ENCODE peak calls at places on chromosomes 16 and 17, in four cellular contexts. One of them, this sample, is unnamed.

GRCh38 chr17:78735832-78736525 is 46.1 kb downstream of the CYTH1 start:
- DNase-seq in NCI-H748 treated with DMSO at 0.1 percent for 48 hours: no peak
- DNase-seq in NCI-H2171 treated with DMSO at 0.1 percent for 48 hours: peak
- DNase-seq in Calu3: peak
- DNase-seq in this sample: no peak

GRCh38 chr17:78356163-78356713 is 3.6 kb downstream of the SOCS3 start:
- DNase-seq in NCI-H748 treated with DMSO at 0.1 percent for 48 hours: no peak
- DNase-seq in NCI-H2171 treated with DMSO at 0.1 percent for 48 hours: no peak
- DNase-seq in Calu3: peak
- DNase-seq in this sample: no peak

GRCh38 chr17:42227849-42228696 is 33.8 kb upstream of the GHDC start:
- DNase-seq in NCI-H748 treated with DMSO at 0.1 percent for 48 hours: no peak
- DNase-seq in NCI-H2171 treated with DMSO at 0.1 percent for 48 hours: no peak
- DNase-seq in Calu3: no peak
- DNase-seq in this sample: no peak

GRCh38 chr16:84868829-84869457 is 49.2 kb downstream of the CRISPLD2 start:
- DNase-seq in NCI-H748 treated with DMSO at 0.1 percent for 48 hours: no peak
- DNase-seq in NCI-H2171 treated with DMSO at 0.1 percent for 48 hours: peak
- DNase-seq in Calu3: no peak
- DNase-seq in this sample: no peak

GRCh38 chr16:89026121-89026612 is 49.2 kb upstream of the CBFA2T3 start:
- DNase-seq in NCI-H748 treated with DMSO at 0.1 percent for 48 hours: no peak
- DNase-seq in NCI-H2171 treated with DMSO at 0.1 percent for 48 hours: no peak
- DNase-seq in Calu3: no peak
- DNase-seq in this sample: no peak

GRCh38 chr17:59751955-59752413 is 44.5 kb downstream of the VMP1 start:
- DNase-seq in NCI-H748 treated with DMSO at 0.1 percent for 48 hours: no peak
- DNase-seq in NCI-H2171 treated with DMSO at 0.1 percent for 48 hours: no peak
- DNase-seq in Calu3: no peak
- DNase-seq in this sample: no peak

GRCh38 chr17:40953876-40954275 is 12.9 kb downstream of the KRT39 start:
- DNase-seq in NCI-H748 treated with DMSO at 0.1 percent for 48 hours: no peak
- DNase-seq in NCI-H2171 treated with DMSO at 0.1 percent for 48 hours: no peak
- DNase-seq in Calu3: peak
- DNase-seq in this sample: no peak

GRCh38 chr17:75753514-75754377 is 11.2 kb downstream of the GALK1 start:
- DNase-seq in NCI-H748 treated with DMSO at 0.1 percent for 48 hours: no peak
- DNase-seq in NCI-H2171 treated with DMSO at 0.1 percent for 48 hours: no peak
- DNase-seq in Calu3: no peak
- DNase-seq in this sample: no peak

GRCh38 chr17:35804658-35805192 is 4.6 kb upstream of the TAF15 start:
- DNase-seq in NCI-H748 treated with DMSO at 0.1 percent for 48 hours: peak
- DNase-seq in NCI-H2171 treated with DMSO at 0.1 percent for 48 hours: peak
- DNase-seq in Calu3: peak
- DNase-seq in this sample: no peak

This sample was measured in NCI-H1417 treated with DMSO at 0.1 percent for 48 hours.